ENCODE peak calls at places on chromosomes 4 and X, in nine cellular contexts. One of them, this sample, is unnamed. For H3K4me1, the result is how much of the 10 kb centered on the place peaks cover.

GRCh38 chr4:168711197-168712120 is 214.6 kb downstream of the PALLD start:
- DNase-seq in GM23248: peak
- DNase-seq in colonic mucosa: no peak
- DNase-seq in cardiac muscle cell: no peak
- DNase-seq in aorta: peak
- DNase-seq in Karpas-422: no peak
- DNase-seq in SK-N-SH: no peak
- DNase-seq in Caco-2: no peak
- DNase-seq in esophagus squamous epithelium: no peak
- DNase-seq in this sample: no peak

GRCh38 chr4:8235224-8235623 is 34.3 kb upstream of the HTRA3 start:
- DNase-seq in GM23248: no peak
- DNase-seq in colonic mucosa: no peak
- DNase-seq in cardiac muscle cell: no peak
- DNase-seq in aorta: no peak
- DNase-seq in Karpas-422: no peak
- DNase-seq in SK-N-SH: no peak
- DNase-seq in Caco-2: no peak
- DNase-seq in esophagus squamous epithelium: no peak
- DNase-seq in this sample: no peak

GRCh38 chr4:39014028-39014427 is 18.2 kb downstream of the TMEM156 start:
- DNase-seq in GM23248: no peak
- DNase-seq in colonic mucosa: no peak
- DNase-seq in cardiac muscle cell: no peak
- DNase-seq in aorta: no peak
- DNase-seq in Karpas-422: no peak
- DNase-seq in SK-N-SH: no peak
- DNase-seq in Caco-2: no peak
- DNase-seq in esophagus squamous epithelium: no peak
- DNase-seq in this sample: no peak

GRCh38 chrX:12961191-12961718 is 13.7 kb upstream of the TMSB4X start:
- DNase-seq in GM23248: peak
- DNase-seq in colonic mucosa: no peak
- DNase-seq in cardiac muscle cell: no peak
- DNase-seq in aorta: no peak
- DNase-seq in Karpas-422: peak
- DNase-seq in SK-N-SH: no peak
- DNase-seq in Caco-2: no peak
- DNase-seq in esophagus squamous epithelium: no peak
- DNase-seq in this sample: no peak

GRCh38 chr4:7218686-7219085 is 26.3 kb downstream of the SORCS2 start:
- DNase-seq in GM23248: no peak
- DNase-seq in colonic mucosa: no peak
- DNase-seq in cardiac muscle cell: no peak
- DNase-seq in aorta: no peak
- DNase-seq in Karpas-422: no peak
- DNase-seq in SK-N-SH: no peak
- DNase-seq in Caco-2: no peak
- DNase-seq in esophagus squamous epithelium: no peak
- DNase-seq in this sample: no peak

GRCh38 chrX:1165535-1166196 is 46.8 kb downstream of the CRLF2 start:
- DNase-seq in GM23248: peak
- DNase-seq in colonic mucosa: no peak
- DNase-seq in cardiac muscle cell: peak
- DNase-seq in aorta: peak
- DNase-seq in Karpas-422: no peak
- DNase-seq in SK-N-SH: no peak
- DNase-seq in Caco-2: peak
- DNase-seq in esophagus squamous epithelium: no peak
- DNase-seq in this sample: no peak

GRCh38 chr4:183362916-183363542 is 40.8 kb upstream of the CLDN24 start:
- DNase-seq in GM23248: peak
- DNase-seq in colonic mucosa: no peak
- DNase-seq in cardiac muscle cell: no peak
- DNase-seq in aorta: no peak
- DNase-seq in Karpas-422: no peak
- DNase-seq in SK-N-SH: no peak
- DNase-seq in Caco-2: peak
- DNase-seq in esophagus squamous epithelium: no peak
- DNase-seq in this sample: no peak

GRCh38 chr4:128379860-128380259 is 92.2 kb upstream of the PGRMC2 start:
- DNase-seq in GM23248: peak
- DNase-seq in colonic mucosa: no peak
- DNase-seq in cardiac muscle cell: peak
- DNase-seq in aorta: peak
- DNase-seq in Karpas-422: peak
- DNase-seq in SK-N-SH: peak
- DNase-seq in Caco-2: peak
- DNase-seq in esophagus squamous epithelium: no peak
- DNase-seq in this sample: no peak

GRCh38 chr4:76782837-76783236 is 115.1 kb downstream of the SOWAHB start:
- DNase-seq in GM23248: peak
- DNase-seq in colonic mucosa: no peak
- DNase-seq in cardiac muscle cell: no peak
- DNase-seq in aorta: no peak
- DNase-seq in Karpas-422: no peak
- DNase-seq in SK-N-SH: no peak
- DNase-seq in Caco-2: no peak
- DNase-seq in esophagus squamous epithelium: no peak
- DNase-seq in this sample: peak

GRCh38 chr4:7322166-7322991 is 112.4 kb downstream of the PSAPL1 start:
- DNase-seq in GM23248: no peak
- DNase-seq in colonic mucosa: no peak
- DNase-seq in cardiac muscle cell: peak
- DNase-seq in aorta: peak
- DNase-seq in Karpas-422: no peak
- DNase-seq in SK-N-SH: no peak
- DNase-seq in Caco-2: no peak
- DNase-seq in esophagus squamous epithelium: no peak
- DNase-seq in this sample: no peak

GRCh38 chr4:99815597-99816011 is 1.0 kb upstream of the DAPP1 start:
- DNase-seq in GM23248: peak
- DNase-seq in colonic mucosa: peak
- DNase-seq in cardiac muscle cell: no peak
- DNase-seq in aorta: no peak
- DNase-seq in Karpas-422: no peak
- DNase-seq in SK-N-SH: no peak
- DNase-seq in Caco-2: no peak
- DNase-seq in esophagus squamous epithelium: no peak
- DNase-seq in this sample: peak

GRCh38 chr4:66639361-66639760 is 905.9 kb downstream of the CENPC start:
- DNase-seq in GM23248: no peak
- DNase-seq in colonic mucosa: no peak
- DNase-seq in cardiac muscle cell: no peak
- DNase-seq in aorta: no peak
- DNase-seq in Karpas-422: no peak
- DNase-seq in SK-N-SH: no peak
- DNase-seq in Caco-2: no peak
- DNase-seq in esophagus squamous epithelium: no peak
- DNase-seq in this sample: no peak

DNA sequence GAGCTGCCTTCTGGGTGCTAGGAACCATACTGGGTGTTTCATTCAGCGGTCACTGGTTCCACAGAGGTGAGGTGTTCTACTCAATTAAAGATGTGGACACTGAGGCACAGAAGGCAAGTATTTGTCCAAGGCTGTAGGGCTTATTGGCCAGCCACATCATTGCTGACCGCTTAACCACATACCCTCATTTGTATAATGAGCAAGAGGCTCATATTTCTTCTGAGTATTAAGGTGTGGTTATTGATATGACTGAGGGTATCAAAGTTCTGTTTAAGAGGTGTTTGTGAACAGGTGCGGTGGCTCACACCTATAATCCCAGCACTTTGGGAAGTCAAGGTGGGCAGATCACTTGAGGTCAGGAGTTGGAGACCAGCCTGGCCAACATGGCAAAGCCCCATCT is 14.3 kb downstream of the RNF4 start:
- DNase-seq in GM23248: no peak
- DNase-seq in colonic mucosa: no peak
- DNase-seq in cardiac muscle cell: no peak
- DNase-seq in aorta: no peak
- DNase-seq in Karpas-422: no peak
- DNase-seq in SK-N-SH: no peak
- DNase-seq in Caco-2: no peak
- DNase-seq in esophagus squamous epithelium: no peak
- DNase-seq in this sample: no peak
- H3K4me1 ChIP-seq in GM23248: under half
- H3K4me1 ChIP-seq in colonic mucosa: under half
- H3K4me1 ChIP-seq in cardiac muscle cell: under half
- H3K4me1 ChIP-seq in aorta: under half
- H3K4me1 ChIP-seq in Karpas-422: half or more
- H3K4me1 ChIP-seq in SK-N-SH: under half
- H3K4me1 ChIP-seq in Caco-2: under half
- H3K4me1 ChIP-seq in esophagus squamous epithelium: half or more
- H3K4me1 ChIP-seq in this sample: under half

GRCh38 chr4:49032440-49033161 is 46.5 kb downstream of the CWH43 start:
- DNase-seq in GM23248: peak
- DNase-seq in colonic mucosa: peak
- DNase-seq in cardiac muscle cell: no peak
- DNase-seq in aorta: no peak
- DNase-seq in Karpas-422: peak
- DNase-seq in SK-N-SH: peak
- DNase-seq in Caco-2: peak
- DNase-seq in esophagus squamous epithelium: no peak
- DNase-seq in this sample: no peak
- H3K4me1 ChIP-seq in GM23248: under half
- H3K4me1 ChIP-seq in colonic mucosa: under half
- H3K4me1 ChIP-seq in cardiac muscle cell: under half
- H3K4me1 ChIP-seq in aorta: under half
- H3K4me1 ChIP-seq in Karpas-422: under half
- H3K4me1 ChIP-seq in SK-N-SH: under half
- H3K4me1 ChIP-seq in Caco-2: under half
- H3K4me1 ChIP-seq in esophagus squamous epithelium: under half
- H3K4me1 ChIP-seq in this sample: under half

GRCh38 chrX:34560180-34560579 is 96.9 kb downstream of the TMEM47 start:
- DNase-seq in GM23248: no peak
- DNase-seq in colonic mucosa: no peak
- DNase-seq in cardiac muscle cell: no peak
- DNase-seq in aorta: no peak
- DNase-seq in Karpas-422: no peak
- DNase-seq in SK-N-SH: no peak
- DNase-seq in Caco-2: no peak
- DNase-seq in esophagus squamous epithelium: no peak
- DNase-seq in this sample: no peak
- H3K4me1 ChIP-seq in GM23248: under half
- H3K4me1 ChIP-seq in colonic mucosa: under half
- H3K4me1 ChIP-seq in cardiac muscle cell: under half
- H3K4me1 ChIP-seq in aorta: under half
- H3K4me1 ChIP-seq in Karpas-422: under half
- H3K4me1 ChIP-seq in SK-N-SH: under half
- H3K4me1 ChIP-seq in Caco-2: under half
- H3K4me1 ChIP-seq in esophagus squamous epithelium: under half
- H3K4me1 ChIP-seq in this sample: under half

DNA sequence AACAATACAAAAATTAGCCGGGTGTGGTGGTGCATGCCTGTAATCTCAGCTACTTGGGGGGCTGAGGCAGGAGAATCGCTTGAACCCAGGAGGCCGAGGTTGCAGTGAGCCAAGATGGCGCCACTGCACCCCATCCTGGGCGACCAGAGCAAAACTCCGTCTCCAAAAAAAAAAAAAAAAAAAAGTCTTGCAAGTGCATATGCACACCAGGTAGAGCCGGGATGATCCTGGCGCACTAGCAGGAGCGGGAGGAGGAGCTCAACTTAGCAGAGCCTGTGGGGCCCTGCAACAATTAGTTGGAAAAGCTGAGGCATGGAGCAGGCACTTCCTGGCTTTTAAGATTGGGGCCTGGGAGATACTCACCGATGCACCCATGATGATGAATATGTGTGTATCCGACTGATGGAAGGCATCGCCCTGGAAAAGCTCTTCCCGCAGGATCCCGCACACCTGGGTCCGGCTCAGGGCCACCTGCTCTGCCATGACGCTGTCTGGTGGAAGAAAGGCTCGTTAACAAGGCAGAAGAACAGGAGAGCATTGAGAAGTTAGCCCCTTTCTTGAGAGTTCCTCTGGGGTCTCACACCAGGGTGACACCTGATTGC is 872 bp downstream of the G6PD start:
- DNase-seq in GM23248: no peak
- DNase-seq in colonic mucosa: no peak
- DNase-seq in cardiac muscle cell: no peak
- DNase-seq in aorta: no peak
- DNase-seq in Karpas-422: no peak
- DNase-seq in SK-N-SH: no peak
- DNase-seq in Caco-2: no peak
- DNase-seq in esophagus squamous epithelium: no peak
- DNase-seq in this sample: no peak
- H3K4me1 ChIP-seq in GM23248: under half
- H3K4me1 ChIP-seq in colonic mucosa: under half
- H3K4me1 ChIP-seq in cardiac muscle cell: under half
- H3K4me1 ChIP-seq in aorta: under half
- H3K4me1 ChIP-seq in Karpas-422: under half
- H3K4me1 ChIP-seq in SK-N-SH: under half
- H3K4me1 ChIP-seq in Caco-2: under half
- H3K4me1 ChIP-seq in esophagus squamous epithelium: half or more
- H3K4me1 ChIP-seq in this sample: under half

GRCh38 chrX:133419911-133420310 is 4.6 kb upstream of the GPC4 start:
- DNase-seq in GM23248: no peak
- DNase-seq in colonic mucosa: no peak
- DNase-seq in cardiac muscle cell: no peak
- DNase-seq in aorta: no peak
- DNase-seq in Karpas-422: no peak
- DNase-seq in SK-N-SH: no peak
- DNase-seq in Caco-2: no peak
- DNase-seq in esophagus squamous epithelium: no peak
- DNase-seq in this sample: no peak
- H3K4me1 ChIP-seq in GM23248: under half
- H3K4me1 ChIP-seq in colonic mucosa: under half
- H3K4me1 ChIP-seq in cardiac muscle cell: under half
- H3K4me1 ChIP-seq in aorta: under half
- H3K4me1 ChIP-seq in Karpas-422: under half
- H3K4me1 ChIP-seq in SK-N-SH: under half
- H3K4me1 ChIP-seq in Caco-2: under half
- H3K4me1 ChIP-seq in esophagus squamous epithelium: under half
- H3K4me1 ChIP-seq in this sample: under half